ENCODE peak calls at places on chromosomes 6 and 20, in four cellular contexts. X is nephron progenitor cell, I is HTR-8/SVneo, R is spleen. Y is an unnamed sample.

GRCh38 chr20:40497781-40498691 is 191.0 kb downstream of the MAFB start:
- DNase-seq in R (peak), I (no peak), X (no peak), Y (no peak)

GRCh38 chr6:33318426-33319073 is 1.0 kb upstream of the ZBTB22 start:
- DNase-seq in R (no peak), I (no peak), X (no peak), Y (no peak)

GRCh38 chr6:138307816-138308727 is 69.6 kb upstream of the SMIM28 start:
- DNase-seq in I (no peak), R (no peak), X (no peak), Y (no peak)

GRCh38 chr20:49567421-49568256 is at the start of gene PTGIS:
- DNase-seq in I (peak), R (no peak), X (peak), Y (no peak)

GRCh38 chr20:23201658-23202057 is 115.5 kb upstream of the CD93 start:
- DNase-seq in I (no peak), X (no peak), R (no peak), Y (no peak)

GRCh38 chr20:56762829-56763228 is 133.7 kb downstream of the TFAP2C start:
- DNase-seq in X (no peak), I (no peak), R (no peak), Y (no peak)

GRCh38 chr6:8939615-8940014 is 504.3 kb upstream of the SLC35B3 start:
- DNase-seq in X (no peak), I (peak), R (no peak), Y (no peak)

GRCh38 chr6:20409427-20409971 is 7.8 kb downstream of the E2F3 start:
- DNase-seq in X (no peak), R (no peak), I (no peak), Y (no peak)

GRCh38 chr20:10863337-10864060 is 189.7 kb upstream of the JAG1 start:
- DNase-seq in I (no peak), X (no peak), R (no peak), Y (no peak)

GRCh38 chr20:56626367-56627121 is 2.6 kb upstream of the TFAP2C start:
- DNase-seq in I (peak), X (peak), R (no peak), Y (no peak)

GRCh38 chr6:14436593-14436992 is 319.0 kb downstream of the CD83 start:
- DNase-seq in R (no peak), I (no peak), X (no peak), Y (no peak)

GRCh38 chr6:158064725-158065251 is 83.1 kb downstream of the SYNJ2 start:
- DNase-seq in X (no peak), R (peak), I (no peak), Y (peak)